ENCODE peak calls at places on chromosomes 7 and 10, in nine cellular contexts. A is activated effector memory CD4-positive, alpha-beta T cell treated with Interleukin-2 at 50 U/mL for 16 hours; X is EL; J is endothelial cell; L is stimulated activated naive CD4-positive, alpha-beta T cell; M is activated T-cell treated with anti-CD3 and anti-CD28 coated beads, Interleukin-2, amount 50 U/mL, for 24 hours; O is HTR-8/SVneo; V is cerebellum; B is activated CD8-positive, alpha-beta memory T cell treated with anti-CD3 and anti-CD28 coated beads for 24 hours. G is an unnamed sample.

GRCh38 chr10:77809336-77809735 is 117.2 kb downstream of the DLG5 start:
- DNase-seq in A (no peak), X (no peak), J (no peak), L (no peak), M (no peak), O (no peak), V (no peak), B (no peak), G (peak; percentile 68)

GRCh38 chr10:20962165-20962564 is 65.1 kb upstream of the NEBL start:
- DNase-seq in A (no peak), X (no peak), J (no peak), L (no peak), M (no peak), O (no peak), V (no peak), B (no peak), G (no peak)

GRCh38 chr10:126937026-126937425 is 31.8 kb downstream of the DOCK1 start:
- DNase-seq in A (no peak), X (no peak), J (no peak), L (no peak), M (no peak), O (no peak), V (no peak), B (no peak), G (no peak)

GRCh38 chr7:114819629-114820362 is 102.1 kb upstream of the MDFIC start:
- DNase-seq in A (no peak), X (peak; percentile 96), J (no peak), L (no peak), M (no peak), O (peak; percentile 0), V (no peak), B (no peak), G (no peak)

GRCh38 chr7:41786943-41787342 is 84.1 kb upstream of the INHBA start:
- DNase-seq in A (no peak), X (no peak), J (no peak), L (no peak), M (no peak), O (no peak), V (no peak), B (no peak), G (no peak)

GRCh38 chr7:94338921-94339371 is 55.7 kb upstream of the COL1A2 start:
- DNase-seq in A (no peak), X (peak; percentile 71), J (no peak), L (no peak), M (no peak), O (peak; percentile 10), V (no peak), B (no peak), G (no peak)

GRCh38 chr7:50838675-50839377 is 56.1 kb upstream of the GRB10 start:
- DNase-seq in A (no peak), X (peak; percentile 72), J (no peak), L (no peak), M (no peak), O (no peak), V (no peak), B (no peak), G (peak; percentile 89)

GRCh38 chr10:78177013-78177370 is 143.3 kb downstream of the RPS24 start:
- DNase-seq in A (no peak), X (no peak), J (no peak), L (no peak), M (no peak), O (no peak), V (peak; percentile 33), B (no peak), G (no peak)

GRCh38 chr7:40586197-40586596 is 451.4 kb downstream of the SUGCT start:
- DNase-seq in A (no peak), X (peak; percentile 82), J (no peak), L (no peak), M (no peak), O (peak; percentile 5), V (no peak), B (no peak), G (no peak)

GRCh38 chr10:12186324-12186723 is 9.4 kb downstream of the NUDT5 start:
- DNase-seq in A (no peak), X (no peak), J (no peak), L (no peak), M (no peak), O (no peak), V (no peak), B (no peak), G (no peak)

GRCh38 chr7:155194531-155195140 is 103.0 kb upstream of the INSIG1 start:
- DNase-seq in A (no peak), X (no peak), J (no peak), L (no peak), M (no peak), O (no peak), V (no peak), B (peak; percentile 47), G (no peak)

GRCh38 chr7:17679427-17679826 is 260.9 kb downstream of the SNX13 start:
- DNase-seq in A (no peak), X (peak; percentile 67), J (no peak), L (no peak), M (no peak), O (no peak), V (no peak), B (no peak), G (no peak)

GRCh38 chr7:128310499-128310898 is 33.2 kb downstream of the RBM28 start:
- DNase-seq in A (no peak), X (no peak), J (no peak), L (no peak), M (no peak), O (no peak), V (no peak), B (no peak), G (no peak)

GRCh38 chr7:157020514-157021070 is 10.1 kb upstream of the MNX1 start:
- DNase-seq in A (no peak), X (no peak), J (no peak), L (no peak), M (peak; percentile 37), O (no peak), V (no peak), B (no peak), G (peak; percentile 78)

GRCh38 chr7:1087462-1087809 is 477 bp upstream of the GPER1 start:
- DNase-seq in A (no peak), X (peak; percentile 43), J (no peak), L (no peak), M (no peak), O (no peak), V (no peak), B (no peak), G (no peak)

GRCh38 chr10:97020452-97021400 is 165.0 kb downstream of the SLIT1 start:
- DNase-seq in A (no peak), X (no peak), J (no peak), L (no peak), M (no peak), O (no peak), V (peak; percentile 92), B (no peak), G (peak; percentile 74)

GRCh38 chr10:7121154-7121797 is 289.6 kb downstream of the SFMBT2 start:
- DNase-seq in A (peak; percentile 23), X (peak; percentile 1), J (peak; percentile 79), L (peak; percentile 81), M (peak; percentile 76), O (peak; percentile 62), V (peak; percentile 19), B (peak; percentile 86), G (peak; percentile 85)

GRCh38 chr10:84196083-84196482 is 1.7 kb downstream of the CDHR1 start:
- DNase-seq in A (no peak), X (no peak), J (no peak), L (no peak), M (no peak), O (no peak), V (no peak), B (no peak), G (no peak)

GRCh38 chr10:101845903-101846302 is 2.3 kb upstream of the KCNIP2 start:
- DNase-seq in A (no peak), X (no peak), J (no peak), L (no peak), M (no peak), O (no peak), V (no peak), B (no peak), G (no peak)

GRCh38 chr10:30999084-30999712 is 32.5 kb downstream of the ZNF438 start:
- DNase-seq in A (no peak), X (peak; percentile 69), J (no peak), L (no peak), M (no peak), O (no peak), V (no peak), B (no peak), G (no peak)

GRCh38 chr10:4650572-4650971 is 175.4 kb upstream of the AKR1E2 start:
- DNase-seq in A (no peak), X (peak; percentile 7), J (no peak), L (no peak), M (no peak), O (no peak), V (no peak), B (no peak), G (no peak)

GRCh38 chr10:131946321-131946751 is 35.4 kb downstream of the BNIP3 start:
- DNase-seq in A (no peak), X (peak; percentile 92), J (no peak), L (no peak), M (no peak), O (peak; percentile 61), V (no peak), B (no peak), G (no peak)

GRCh38 chr10:49668684-49669083 is 10.8 kb upstream of the C10orf53 start:
- DNase-seq in A (no peak), X (no peak), J (no peak), L (no peak), M (no peak), O (no peak), V (no peak), B (no peak), G (no peak)

GRCh38 chr10:102776779-102777417 is 33.1 kb downstream of the WBP1L start:
- DNase-seq in A (no peak), X (peak; percentile 98), J (peak; percentile 29), L (no peak), M (no peak), O (peak; percentile 92), V (no peak), B (no peak), G (peak; percentile 91)

GRCh38 chr7:30162622-30163124 is 27.9 kb downstream of the MTURN start:
- DNase-seq in A (no peak), X (peak; percentile 67), J (no peak), L (peak; percentile 15), M (no peak), O (peak; percentile 59), V (no peak), B (no peak), G (no peak)

GRCh38 chr10:45395554-45395953 is 21.5 kb downstream of the ALOX5 start:
- DNase-seq in A (no peak), X (no peak), J (no peak), L (no peak), M (no peak), O (no peak), V (no peak), B (no peak), G (no peak)

GRCh38 chr7:81616951-81617350 is 152.9 kb downstream of the HGF start:
- DNase-seq in A (no peak), X (peak; percentile 35), J (no peak), L (no peak), M (no peak), O (no peak), V (no peak), B (no peak), G (no peak)

GRCh38 chr10:133178357-133179127 is 18.5 kb downstream of the KNDC1 start:
- DNase-seq in A (no peak), X (no peak), J (no peak), L (no peak), M (no peak), O (no peak), V (no peak), B (no peak), G (peak; percentile 69)

GRCh38 chr7:30159698-30160143 is 24.9 kb downstream of the MTURN start:
- DNase-seq in A (no peak), X (peak; percentile 37), J (no peak), L (no peak), M (no peak), O (no peak), V (no peak), B (no peak), G (no peak)

GRCh38 chr7:41824284-41824683 is 121.4 kb upstream of the INHBA start:
- DNase-seq in A (no peak), X (peak; percentile 60), J (no peak), L (no peak), M (no peak), O (no peak), V (no peak), B (no peak), G (no peak)

GRCh38 chr10:114342976-114343375 is 61.3 kb downstream of the AFAP1L2 start:
- DNase-seq in A (no peak), X (no peak), J (no peak), L (no peak), M (no peak), O (no peak), V (peak; percentile 78), B (no peak), G (no peak)

G was measured in posterior vena cava.